ENCODE peak calls at places on chromosomes 12 and 14, in seven cellular contexts. U is heart left ventricle, E is right lobe of liver, D is OCI-LY7, R is Panc1, A is body of pancreas, Y is right cardiac atrium. I is an unnamed sample.

GRCh38 chr12:63889236-63889635 is 44.7 kb downstream of the SRGAP1 start:
- DNase-seq in U (no peak), E (no peak), D (no peak), R (no peak), A (no peak), Y (no peak), I (no peak)

GRCh38 chr12:89875225-89875624 is 166.6 kb upstream of the ATP2B1 start:
- DNase-seq in U (no peak), E (no peak), D (no peak), R (no peak), A (no peak), Y (no peak), I (no peak)

GRCh38 chr12:127158385-127159061 is 1108.4 kb upstream of the TMEM132C start:
- DNase-seq in U (no peak), E (no peak), D (no peak), R (no peak), A (no peak), Y (no peak), I (no peak)

GRCh38 chr14:26204954-26205479 is 392.8 kb downstream of the NOVA1 start:
- DNase-seq in U (peak), E (no peak), D (no peak), R (no peak), A (peak), Y (peak), I (peak)

GRCh38 chr12:106292339-106292738 is 10.2 kb upstream of the TCP11L2 start:
- DNase-seq in U (no peak), E (no peak), D (no peak), R (no peak), A (no peak), Y (no peak), I (no peak)

GRCh38 chr12:73585136-73585535 is 952.5 kb upstream of the ATXN7L3B start:
- DNase-seq in U (no peak), E (no peak), D (no peak), R (no peak), A (no peak), Y (no peak), I (no peak)

GRCh38 chr12:93453633-93454032 is 11.9 kb upstream of the UBE2N start:
- DNase-seq in U (no peak), E (no peak), D (no peak), R (no peak), A (no peak), Y (no peak), I (no peak)

GRCh38 chr14:77141592-77142288 is at the start of gene ZDHHC22:
- DNase-seq in U (no peak), E (peak), D (no peak), R (no peak), A (no peak), Y (no peak), I (peak)

GRCh38 chr12:108637631-108638030 is 3.9 kb upstream of the SELPLG start:
- DNase-seq in U (no peak), E (no peak), D (peak), R (no peak), A (no peak), Y (no peak), I (no peak)

GRCh38 chr12:1928439-1929121 is 10.1 kb upstream of the CACNA2D4 start:
- DNase-seq in U (no peak), E (no peak), D (no peak), R (no peak), A (no peak), Y (no peak), I (no peak)

GRCh38 chr12:67512061-67512460 is 136.5 kb upstream of the DYRK2 start:
- DNase-seq in U (no peak), E (no peak), D (no peak), R (no peak), A (no peak), Y (no peak), I (no peak)

GRCh38 chr12:116236148-116236731 is 41.3 kb downstream of the MED13L start:
- DNase-seq in U (peak), E (no peak), D (peak), R (peak), A (peak), Y (peak), I (peak)

GRCh38 chr14:96149131-96149530 is 55.5 kb upstream of the BDKRB2 start:
- DNase-seq in U (no peak), E (no peak), D (no peak), R (no peak), A (no peak), Y (no peak), I (no peak)

GRCh38 chr12:6267007-6267721 is 43.3 kb upstream of the PLEKHG6 start:
- DNase-seq in U (no peak), E (peak), D (peak), R (no peak), A (no peak), Y (no peak), I (no peak)

GRCh38 chr12:171743-172705 is 41.9 kb downstream of the SLC6A12 start:
- DNase-seq in U (no peak), E (no peak), D (no peak), R (no peak), A (no peak), Y (no peak), I (no peak)

GRCh38 chr14:65150891-65151290 is 48.6 kb upstream of the MAX start:
- DNase-seq in U (no peak), E (no peak), D (no peak), R (no peak), A (no peak), Y (no peak), I (no peak)

GRCh38 chr14:60657609-60657983 is 8.3 kb upstream of the SIX1 start:
- DNase-seq in U (no peak), E (no peak), D (peak), R (no peak), A (no peak), Y (peak), I (no peak)

GRCh38 chr12:84161296-84161695 is 751.3 kb downstream of the SLC6A15 start:
- DNase-seq in U (no peak), E (no peak), D (no peak), R (no peak), A (no peak), Y (no peak), I (no peak)

GRCh38 chr12:25286837-25287236 is 36.1 kb upstream of the KRAS start:
- DNase-seq in U (no peak), E (no peak), D (no peak), R (no peak), A (no peak), Y (no peak), I (no peak)

GRCh38 chr14:99663716-99664635 is 19.0 kb downstream of the HHIPL1 start:
- DNase-seq in U (no peak), E (no peak), D (peak), R (no peak), A (no peak), Y (no peak), I (no peak)

GRCh38 chr12:68612245-68612644 is 1.5 kb downstream of the RAP1B start:
- DNase-seq in U (no peak), E (no peak), D (no peak), R (no peak), A (no peak), Y (no peak), I (no peak)

GRCh38 chr14:73418227-73418626 is 40.1 kb downstream of the NUMB start:
- DNase-seq in U (no peak), E (no peak), D (no peak), R (no peak), A (no peak), Y (no peak), I (no peak)

GRCh38 chr14:104072586-104072985 is 12.9 kb upstream of the ASPG start:
- DNase-seq in U (no peak), E (no peak), D (no peak), R (no peak), A (no peak), Y (no peak), I (no peak)

GRCh38 chr12:79174656-79175055 is 310.1 kb downstream of the SYT1 start:
- DNase-seq in U (no peak), E (no peak), D (peak), R (no peak), A (no peak), Y (no peak), I (no peak)

GRCh38 chr14:101119830-101120571 is 216.5 kb upstream of the RTL1 start:
- DNase-seq in U (peak), E (no peak), D (no peak), R (no peak), A (no peak), Y (no peak), I (no peak)

GRCh38 chr12:131061041-131061806 is 107.5 kb downstream of the ADGRD1 start:
- DNase-seq in U (no peak), E (no peak), D (peak), R (no peak), A (no peak), Y (no peak), I (no peak)

GRCh38 chr14:53838374-53838773 is 118.3 kb downstream of the BMP4 start:
- DNase-seq in U (no peak), E (no peak), D (no peak), R (no peak), A (no peak), Y (no peak), I (no peak)

GRCh38 chr12:26044007-26044394 is 80.8 kb downstream of the BHLHE41 start:
- DNase-seq in U (no peak), E (no peak), D (no peak), R (no peak), A (no peak), Y (no peak), I (no peak)

GRCh38 chr12:105462841-105463240 is 132.3 kb downstream of the C12orf75 start:
- DNase-seq in U (no peak), E (no peak), D (no peak), R (no peak), A (no peak), Y (no peak), I (no peak)

GRCh38 chr14:78612666-78613065 is 442.5 kb downstream of the NRXN3 start:
- DNase-seq in U (no peak), E (no peak), D (no peak), R (no peak), A (no peak), Y (no peak), I (no peak)

GRCh38 chr14:52020315-52020714 is 31.0 kb downstream of the RTRAF start:
- DNase-seq in U (no peak), E (no peak), D (no peak), R (no peak), A (no peak), Y (no peak), I (no peak)

GRCh38 chr12:11653215-11653753 is 3.8 kb downstream of the ETV6 start:
- DNase-seq in U (peak), E (no peak), D (peak), R (no peak), A (no peak), Y (no peak), I (no peak)

GRCh38 chr12:60335765-60336164 is 739.9 kb downstream of the SLC16A7 start:
- DNase-seq in U (no peak), E (no peak), D (no peak), R (no peak), A (no peak), Y (no peak), I (no peak)

DNA sequence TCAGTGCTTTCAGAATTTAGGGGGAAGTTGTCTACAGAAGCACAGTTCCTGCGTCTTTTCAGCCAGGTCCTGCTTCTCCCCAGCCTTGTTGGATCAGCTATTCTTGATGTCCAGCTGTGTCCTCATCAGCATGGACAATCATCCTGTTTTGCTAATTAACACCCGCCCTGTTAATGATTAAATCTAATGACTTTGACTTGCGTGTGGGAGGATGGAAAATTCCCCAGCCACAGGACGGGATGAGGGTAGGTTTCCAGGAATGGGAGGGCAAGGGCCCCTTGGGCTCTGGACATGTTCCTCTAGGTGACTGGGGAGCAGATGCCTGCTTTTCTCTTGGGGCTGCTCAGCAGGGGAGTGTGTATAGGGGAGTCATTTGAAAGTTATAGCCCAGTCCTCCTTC is 5.3 kb upstream of the PPP1R1A start:
- DNase-seq in U (no peak), E (no peak), D (no peak), R (no peak), A (no peak), Y (no peak), I (no peak)
- H3K27ac ChIP-seq in U (no peak), E (no peak), D (no peak), R (no peak), A (no peak), Y (no peak), I (no peak)

GRCh38 chr12:94733727-94734126 is 83.4 kb upstream of the TMCC3 start:
- DNase-seq in U (no peak), E (no peak), D (no peak), R (no peak), A (no peak), Y (no peak), I (no peak)

GRCh38 chr12:94730846-94731245 is 80.5 kb upstream of the TMCC3 start:
- DNase-seq in U (no peak), E (no peak), D (no peak), R (no peak), A (no peak), Y (no peak), I (no peak)

GRCh38 chr12:94732367-94732990 is 82.1 kb upstream of the TMCC3 start:
- DNase-seq in U (no peak), E (no peak), D (no peak), R (no peak), A (no peak), Y (no peak), I (no peak)

GRCh38 chr12:94735985-94736384 is 85.6 kb upstream of the TMCC3 start:
- DNase-seq in U (no peak), E (no peak), D (no peak), R (no peak), A (no peak), Y (no peak), I (no peak)

GRCh38 chr12:94731733-94732360 is 81.5 kb upstream of the TMCC3 start:
- DNase-seq in U (no peak), E (no peak), D (no peak), R (no peak), A (no peak), Y (no peak), I (no peak)
- H3K27ac ChIP-seq in U (no peak), E (no peak), D (no peak), R (no peak), A (no peak), Y (no peak), I (no peak)

GRCh38 chr14:89920041-89920440 is 34.5 kb downstream of the EFCAB11 start:
- DNase-seq in U (no peak), E (no peak), D (no peak), R (no peak), A (no peak), Y (no peak), I (no peak)

GRCh38 chr14:89922549-89922907 is 32.0 kb downstream of the EFCAB11 start:
- DNase-seq in U (no peak), E (no peak), D (no peak), R (no peak), A (no peak), Y (no peak), I (no peak)

GRCh38 chr14:89921346-89921745 is 33.2 kb downstream of the EFCAB11 start:
- DNase-seq in U (no peak), E (no peak), D (no peak), R (no peak), A (no peak), Y (no peak), I (no peak)

GRCh38 chr14:89924224-89924623 is 30.3 kb downstream of the EFCAB11 start:
- DNase-seq in U (no peak), E (peak), D (no peak), R (no peak), A (no peak), Y (no peak), I (no peak)

DNA sequence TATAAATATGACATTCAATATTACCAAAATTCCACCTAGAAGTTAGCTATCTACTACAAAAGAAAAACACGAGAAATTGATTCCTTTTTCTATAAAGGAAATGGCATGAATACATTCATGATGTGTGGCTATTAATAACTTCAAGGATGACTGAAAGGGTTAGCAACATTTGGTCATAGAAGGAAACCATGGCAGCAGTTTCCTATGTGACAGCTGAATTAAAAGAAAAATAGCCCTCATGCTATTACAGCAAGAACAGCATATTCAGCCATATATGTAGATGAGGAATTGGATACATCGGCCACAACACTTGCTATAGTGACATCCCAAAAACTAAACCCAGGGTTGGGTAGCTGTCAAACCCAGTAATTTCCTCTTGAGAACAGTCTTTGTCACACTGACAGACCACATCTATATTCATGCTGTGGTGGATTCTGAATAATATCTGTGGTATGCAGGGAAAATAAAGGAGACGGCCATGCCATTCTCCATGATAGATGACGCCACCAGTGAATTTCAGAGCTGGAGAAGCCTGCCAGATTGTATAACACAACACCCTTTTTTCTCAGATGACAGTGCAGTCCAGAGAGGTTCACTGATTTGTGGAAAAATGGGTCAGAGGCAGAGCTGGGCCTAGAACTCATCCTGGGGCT is 32.5 kb downstream of the EFCAB11 start:
- DNase-seq in U (no peak), E (no peak), D (no peak), R (no peak), A (no peak), Y (no peak), I (peak)
- H3K27ac ChIP-seq in U (no peak), E (no peak), D (no peak), R (no peak), A (no peak), Y (no peak), I (peak)

DNA sequence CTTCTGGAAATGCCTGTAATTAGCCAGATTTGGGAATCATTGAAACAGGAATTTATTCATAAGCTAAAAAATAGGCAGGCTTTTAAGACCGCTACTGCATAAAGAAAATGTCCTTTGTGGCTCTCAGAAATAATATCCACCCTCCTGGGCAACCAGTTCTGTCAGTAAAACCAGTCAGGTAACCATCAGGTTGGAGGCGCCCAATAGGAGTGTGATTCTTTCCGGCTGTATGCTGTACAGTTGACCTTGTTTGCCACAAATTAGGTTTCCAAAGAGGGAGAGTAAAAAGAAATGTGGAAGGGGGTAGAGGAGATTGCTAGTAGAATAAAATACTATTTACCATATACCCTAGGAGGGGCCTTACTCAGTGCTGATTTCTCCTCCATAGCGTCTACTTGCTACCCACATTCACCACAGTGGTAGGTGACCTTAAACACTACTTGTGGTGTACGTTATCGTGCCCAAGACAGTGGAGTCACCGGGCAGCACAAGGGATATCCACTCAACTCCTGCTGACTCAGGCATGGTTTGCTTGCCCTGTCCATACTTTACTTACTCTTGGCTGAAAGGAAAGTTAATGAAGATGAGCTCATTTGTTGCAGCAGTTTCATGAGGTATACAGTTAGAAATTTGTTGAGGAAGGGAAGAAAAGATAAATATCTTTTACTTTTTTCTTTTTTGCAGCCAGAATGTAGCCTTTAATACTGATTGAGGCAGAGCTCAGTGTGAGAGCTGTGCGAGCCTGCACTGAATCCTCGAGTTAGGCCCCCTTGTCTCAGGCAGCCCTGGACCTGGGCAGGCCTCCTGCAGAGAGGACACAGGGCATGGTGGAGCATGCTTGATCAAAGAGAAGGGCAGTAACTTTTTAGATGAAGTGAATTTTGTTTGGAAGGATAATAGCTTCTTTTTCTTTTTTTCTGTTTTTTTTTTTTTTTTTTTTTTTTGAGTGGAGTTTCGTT is 76.7 kb downstream of the DIP2B start:
- DNase-seq in U (no peak), E (no peak), D (no peak), R (no peak), A (no peak), Y (no peak), I (no peak)
- H3K27ac ChIP-seq in U (no peak), E (no peak), D (no peak), R (no peak), A (no peak), Y (no peak), I (peak)

GRCh38 chr14:93079321-93079720 is 36.4 kb downstream of the ITPK1 start:
- DNase-seq in U (no peak), E (no peak), D (no peak), R (no peak), A (no peak), Y (no peak), I (no peak)
- H3K27ac ChIP-seq in U (no peak), E (no peak), D (no peak), R (no peak), A (no peak), Y (no peak), I (no peak)

DNA sequence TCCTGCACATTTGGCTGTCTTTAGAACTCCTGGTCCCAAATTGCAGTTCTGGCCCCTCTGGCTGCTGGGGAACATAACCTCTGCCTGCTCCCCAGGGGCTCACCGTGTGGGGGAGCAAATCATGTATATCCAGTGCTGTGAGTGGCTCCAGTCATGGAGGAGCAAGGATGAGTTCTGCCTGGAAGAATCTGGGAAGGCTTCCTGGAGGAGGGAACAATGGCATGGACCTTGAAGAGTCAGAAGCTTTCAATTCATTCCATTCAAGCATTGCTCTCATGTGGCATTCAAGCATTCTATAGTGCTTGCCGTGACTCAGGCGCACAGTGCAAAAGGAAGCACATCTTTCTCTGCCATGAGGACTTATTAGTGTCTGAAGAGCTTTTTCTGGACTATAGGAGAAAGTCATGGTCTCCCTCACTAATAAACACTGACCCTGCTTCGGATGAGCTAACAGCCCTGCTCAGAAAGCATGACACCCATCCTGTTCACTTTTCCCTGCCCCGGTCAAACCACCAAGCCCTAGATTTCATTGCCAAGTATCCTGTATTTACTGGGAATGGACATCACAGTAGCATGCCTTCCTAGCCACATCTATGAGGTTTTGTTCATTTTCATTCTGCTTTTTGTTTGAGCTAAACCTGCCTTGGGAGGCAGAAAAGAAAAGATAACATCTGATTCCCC is 3.5 kb downstream of the IFI27 start:
- DNase-seq in U (no peak), E (no peak), D (no peak), R (no peak), A (no peak), Y (no peak), I (no peak)
- H3K27ac ChIP-seq in U (peak), E (no peak), D (no peak), R (no peak), A (no peak), Y (peak), I (no peak)

I was measured in substantia nigra.